ENCODE peak calls at places on chromosomes 6 and 20, in ten cellular contexts. U, T, B, P, M, S, D, A, G and H are unnamed samples.

GRCh38 chr6:75493400-75494064 is at the start of gene FILIP1:
- DNase-seq in U (peak), T (no peak), B (no peak), P (no peak), M (no peak), S (peak), D (peak), A (no peak), G (no peak), H (peak)

GRCh38 chr6:150987371-150987828 is 121.9 kb downstream of the MTHFD1L start:
- DNase-seq in U (no peak), T (no peak), B (peak), P (no peak), M (no peak), S (no peak), D (no peak), A (no peak), G (peak), H (peak)

GRCh38 chr6:14635195-14635594 is 517.6 kb downstream of the CD83 start:
- DNase-seq in U (no peak), T (no peak), B (peak), P (peak), M (no peak), S (no peak), D (no peak), A (no peak), G (peak), H (no peak)

GRCh38 chr6:3885262-3886036 is 36.3 kb downstream of the FAM50B start:
- DNase-seq in U (peak), T (peak), B (no peak), P (no peak), M (no peak), S (peak), D (no peak), A (no peak), G (no peak), H (no peak)

GRCh38 chr6:11066505-11067347 is 22.6 kb upstream of the ELOVL2 start:
- DNase-seq in U (no peak), T (no peak), B (no peak), P (no peak), M (no peak), S (no peak), D (no peak), A (no peak), G (no peak), H (no peak)

GRCh38 chr6:32785781-32786533 is 22.6 kb upstream of the HLA-DQB2 start:
- DNase-seq in U (peak), T (peak), B (peak), P (no peak), M (no peak), S (peak), D (peak), A (peak), G (no peak), H (peak)

GRCh38 chr6:41966961-41967311 is 25.3 kb upstream of the CCND3 start:
- DNase-seq in U (no peak), T (peak), B (no peak), P (no peak), M (no peak), S (peak), D (peak), A (no peak), G (no peak), H (peak)

GRCh38 chr20:957544-957943 is 41.4 kb upstream of the ANGPT4 start:
- DNase-seq in U (no peak), T (no peak), B (no peak), P (no peak), M (no peak), S (no peak), D (no peak), A (no peak), G (no peak), H (peak)

GRCh38 chr6:2476376-2476775 is 231.0 kb upstream of the GMDS start:
- DNase-seq in U (no peak), T (peak), B (no peak), P (no peak), M (no peak), S (peak), D (peak), A (no peak), G (no peak), H (no peak)

GRCh38 chr6:5461365-5461764 is 200.1 kb downstream of the FARS2 start:
- DNase-seq in U (no peak), T (no peak), B (no peak), P (no peak), M (no peak), S (no peak), D (no peak), A (no peak), G (no peak), H (no peak)

GRCh38 chr6:106787327-106788196 is 158.2 kb downstream of the QRSL1 start:
- DNase-seq in U (no peak), T (no peak), B (no peak), P (no peak), M (no peak), S (no peak), D (no peak), A (no peak), G (no peak), H (no peak)

GRCh38 chr6:105803439-105803838 is 282.7 kb upstream of the PRDM1 start:
- DNase-seq in U (no peak), T (no peak), B (no peak), P (no peak), M (no peak), S (peak), D (peak), A (no peak), G (no peak), H (no peak)

GRCh38 chr6:98324406-98324930 is 509.9 kb upstream of the POU3F2 start:
- DNase-seq in U (no peak), T (no peak), B (no peak), P (no peak), M (no peak), S (no peak), D (no peak), A (no peak), G (no peak), H (no peak)

GRCh38 chr6:140537834-140538680 is 1163.6 kb upstream of the CITED2 start:
- DNase-seq in U (peak), T (peak), B (no peak), P (no peak), M (no peak), S (peak), D (peak), A (no peak), G (no peak), H (peak)